ENCODE peak calls at places on chromosomes 4 and X, in four cellular contexts. One of them, this sample, is unnamed.

GRCh38 chrX:14095702-14096101 is 66.0 kb upstream of the GEMIN8 start:
- DNase-seq in activated effector memory CD4-positive, alpha-beta T cell treated with Interleukin-2 at 50 U/mL for 16 hours: peak; percentile 6
- DNase-seq in body of pancreas: peak; percentile 62
- DNase-seq in stimulated activated CD8-positive, alpha-beta memory T cell treated with anti-CD3 and anti-CD28 coated beads, Interleukin-7, amount 100 ng/mL, for 24 hours: no peak
- DNase-seq in this sample: peak; percentile 25

GRCh38 chr4:180950377-180950776 is 1292.8 kb upstream of the TENM3 start:
- DNase-seq in stimulated activated CD8-positive, alpha-beta memory T cell treated with anti-CD3 and anti-CD28 coated beads, Interleukin-7, amount 100 ng/mL, for 24 hours: no peak
- DNase-seq in activated effector memory CD4-positive, alpha-beta T cell treated with Interleukin-2 at 50 U/mL for 16 hours: no peak
- DNase-seq in body of pancreas: no peak
- DNase-seq in this sample: no peak

GRCh38 chr4:82756061-82756460 is 42.5 kb downstream of the SCD5 start:
- DNase-seq in stimulated activated CD8-positive, alpha-beta memory T cell treated with anti-CD3 and anti-CD28 coated beads, Interleukin-7, amount 100 ng/mL, for 24 hours: no peak
- DNase-seq in body of pancreas: no peak
- DNase-seq in activated effector memory CD4-positive, alpha-beta T cell treated with Interleukin-2 at 50 U/mL for 16 hours: no peak
- DNase-seq in this sample: no peak

GRCh38 chr4:46937493-46937892 is 28.4 kb upstream of the COX7B2 start:
- DNase-seq in stimulated activated CD8-positive, alpha-beta memory T cell treated with anti-CD3 and anti-CD28 coated beads, Interleukin-7, amount 100 ng/mL, for 24 hours: no peak
- DNase-seq in activated effector memory CD4-positive, alpha-beta T cell treated with Interleukin-2 at 50 U/mL for 16 hours: no peak
- DNase-seq in body of pancreas: no peak
- DNase-seq in this sample: no peak

GRCh38 chrX:71163010-71163409 is 18.4 kb downstream of the NLGN3 start:
- DNase-seq in activated effector memory CD4-positive, alpha-beta T cell treated with Interleukin-2 at 50 U/mL for 16 hours: no peak
- DNase-seq in body of pancreas: no peak
- DNase-seq in stimulated activated CD8-positive, alpha-beta memory T cell treated with anti-CD3 and anti-CD28 coated beads, Interleukin-7, amount 100 ng/mL, for 24 hours: no peak
- DNase-seq in this sample: no peak

GRCh38 chr4:121140712-121141111 is 23.4 kb downstream of the TNIP3 start:
- DNase-seq in body of pancreas: no peak
- DNase-seq in stimulated activated CD8-positive, alpha-beta memory T cell treated with anti-CD3 and anti-CD28 coated beads, Interleukin-7, amount 100 ng/mL, for 24 hours: no peak
- DNase-seq in activated effector memory CD4-positive, alpha-beta T cell treated with Interleukin-2 at 50 U/mL for 16 hours: no peak
- DNase-seq in this sample: no peak

GRCh38 chr4:5545271-5545670 is 163.1 kb downstream of the EVC2 start:
- DNase-seq in stimulated activated CD8-positive, alpha-beta memory T cell treated with anti-CD3 and anti-CD28 coated beads, Interleukin-7, amount 100 ng/mL, for 24 hours: no peak
- DNase-seq in body of pancreas: no peak
- DNase-seq in activated effector memory CD4-positive, alpha-beta T cell treated with Interleukin-2 at 50 U/mL for 16 hours: no peak
- DNase-seq in this sample: no peak

GRCh38 chr4:39406763-39407583 is at the start of gene KLB:
- DNase-seq in body of pancreas: peak; percentile 61
- DNase-seq in activated effector memory CD4-positive, alpha-beta T cell treated with Interleukin-2 at 50 U/mL for 16 hours: no peak
- DNase-seq in stimulated activated CD8-positive, alpha-beta memory T cell treated with anti-CD3 and anti-CD28 coated beads, Interleukin-7, amount 100 ng/mL, for 24 hours: no peak
- DNase-seq in this sample: no peak

GRCh38 chrX:96820935-96821334 is 62.8 kb upstream of the RPA4 start:
- DNase-seq in activated effector memory CD4-positive, alpha-beta T cell treated with Interleukin-2 at 50 U/mL for 16 hours: no peak
- DNase-seq in body of pancreas: no peak
- DNase-seq in stimulated activated CD8-positive, alpha-beta memory T cell treated with anti-CD3 and anti-CD28 coated beads, Interleukin-7, amount 100 ng/mL, for 24 hours: no peak
- DNase-seq in this sample: peak; percentile 21

GRCh38 chr4:75338352-75338880 is 175.8 kb downstream of the RCHY1 start:
- DNase-seq in activated effector memory CD4-positive, alpha-beta T cell treated with Interleukin-2 at 50 U/mL for 16 hours: no peak
- DNase-seq in body of pancreas: no peak
- DNase-seq in stimulated activated CD8-positive, alpha-beta memory T cell treated with anti-CD3 and anti-CD28 coated beads, Interleukin-7, amount 100 ng/mL, for 24 hours: no peak
- DNase-seq in this sample: no peak

GRCh38 chr4:183989471-183989870 is 84.4 kb downstream of the STOX2 start:
- DNase-seq in stimulated activated CD8-positive, alpha-beta memory T cell treated with anti-CD3 and anti-CD28 coated beads, Interleukin-7, amount 100 ng/mL, for 24 hours: no peak
- DNase-seq in activated effector memory CD4-positive, alpha-beta T cell treated with Interleukin-2 at 50 U/mL for 16 hours: no peak
- DNase-seq in body of pancreas: no peak
- DNase-seq in this sample: no peak

GRCh38 chrX:2385224-2385623 is 115.6 kb downstream of the DHRSX start:
- DNase-seq in body of pancreas: no peak
- DNase-seq in activated effector memory CD4-positive, alpha-beta T cell treated with Interleukin-2 at 50 U/mL for 16 hours: no peak
- DNase-seq in stimulated activated CD8-positive, alpha-beta memory T cell treated with anti-CD3 and anti-CD28 coated beads, Interleukin-7, amount 100 ng/mL, for 24 hours: no peak
- DNase-seq in this sample: no peak

GRCh38 chr4:36187723-36188333 is 56.5 kb downstream of the ARAP2 start:
- DNase-seq in body of pancreas: peak; percentile 5
- DNase-seq in activated effector memory CD4-positive, alpha-beta T cell treated with Interleukin-2 at 50 U/mL for 16 hours: no peak
- DNase-seq in stimulated activated CD8-positive, alpha-beta memory T cell treated with anti-CD3 and anti-CD28 coated beads, Interleukin-7, amount 100 ng/mL, for 24 hours: no peak
- DNase-seq in this sample: no peak

GRCh38 chr4:174170906-174171305 is 112.6 kb downstream of the FBXO8 start:
- DNase-seq in stimulated activated CD8-positive, alpha-beta memory T cell treated with anti-CD3 and anti-CD28 coated beads, Interleukin-7, amount 100 ng/mL, for 24 hours: no peak
- DNase-seq in body of pancreas: no peak
- DNase-seq in activated effector memory CD4-positive, alpha-beta T cell treated with Interleukin-2 at 50 U/mL for 16 hours: no peak
- DNase-seq in this sample: no peak

GRCh38 chr4:52199574-52200338 is 148.7 kb downstream of the SPATA18 start:
- DNase-seq in stimulated activated CD8-positive, alpha-beta memory T cell treated with anti-CD3 and anti-CD28 coated beads, Interleukin-7, amount 100 ng/mL, for 24 hours: no peak
- DNase-seq in body of pancreas: no peak
- DNase-seq in activated effector memory CD4-positive, alpha-beta T cell treated with Interleukin-2 at 50 U/mL for 16 hours: no peak
- DNase-seq in this sample: no peak

GRCh38 chr4:52376107-52376704 is 282.9 kb downstream of the USP46 start:
- DNase-seq in activated effector memory CD4-positive, alpha-beta T cell treated with Interleukin-2 at 50 U/mL for 16 hours: no peak
- DNase-seq in stimulated activated CD8-positive, alpha-beta memory T cell treated with anti-CD3 and anti-CD28 coated beads, Interleukin-7, amount 100 ng/mL, for 24 hours: no peak
- DNase-seq in body of pancreas: peak; percentile 44
- DNase-seq in this sample: peak; percentile 42